ENCODE peak calls at places on chromosomes 1 and 21, in six cellular contexts. W, P, Z, F, D and I are unnamed samples.

GRCh38 chr1:3365519-3366158 is 88.8 kb upstream of the ARHGEF16 start:
- DNase-seq in P (no peak), Z (no peak), D (no peak), F (no peak), W (no peak), I (no peak)

GRCh38 chr1:64077281-64077940 is 126.0 kb upstream of the UBE2U start:
- DNase-seq in D (no peak), Z (no peak), P (no peak), W (no peak), F (no peak), I (no peak)

GRCh38 chr1:46081206-46081605 is 51.2 kb downstream of the PIK3R3 start:
- DNase-seq in W (no peak), P (no peak), D (no peak), F (no peak), Z (no peak), I (no peak)

GRCh38 chr21:37319551-37319950 is 47.0 kb upstream of the DYRK1A start:
- DNase-seq in Z (no peak), F (no peak), P (no peak), W (no peak), D (no peak), I (no peak)

GRCh38 chr1:30805301-30806003 is 47.9 kb upstream of the LAPTM5 start:
- DNase-seq in Z (no peak), P (no peak), W (no peak), F (no peak), D (peak), I (peak)

GRCh38 chr1:230860617-230861384 is 7.5 kb downstream of the C1orf198 start:
- DNase-seq in Z (no peak), D (no peak), P (no peak), W (no peak), F (no peak), I (no peak)

GRCh38 chr1:11990303-11991032 is 10.2 kb downstream of the MFN2 start:
- DNase-seq in D (no peak), P (no peak), F (no peak), W (no peak), Z (no peak), I (peak)

GRCh38 chr21:27425172-27425571 is 458.3 kb upstream of the ADAMTS5 start:
- DNase-seq in D (no peak), P (no peak), F (no peak), Z (no peak), W (no peak), I (no peak)

GRCh38 chr1:114097109-114097508 is 56.6 kb downstream of the SYT6 start:
- DNase-seq in W (no peak), P (no peak), F (no peak), Z (no peak), D (no peak), I (peak)

GRCh38 chr1:27522148-27522859 is 32.3 kb upstream of the WASF2 start:
- DNase-seq in D (no peak), P (peak), Z (no peak), F (no peak), W (no peak), I (no peak)

GRCh38 chr1:118487091-118487490 is 302.1 kb upstream of the SPAG17 start:
- DNase-seq in P (no peak), F (no peak), D (no peak), Z (no peak), W (no peak), I (no peak)

GRCh38 chr1:11566042-11566825 is 87.3 kb downstream of the DISP3 start:
- DNase-seq in F (no peak), P (no peak), W (no peak), D (no peak), Z (no peak), I (no peak)

GRCh38 chr1:193937308-193937707 is 750.9 kb upstream of the B3GALT2 start:
- DNase-seq in D (no peak), F (no peak), P (no peak), Z (no peak), W (no peak), I (no peak)

GRCh38 chr1:55388960-55389359 is 173.8 kb upstream of the USP24 start:
- DNase-seq in W (no peak), Z (no peak), D (no peak), F (no peak), P (no peak), I (no peak)

GRCh38 chr1:183235503-183235902 is 49.4 kb downstream of the LAMC2 start:
- DNase-seq in W (no peak), F (no peak), Z (no peak), P (no peak), D (no peak), I (peak)

GRCh38 chr1:183209533-183210158 is 23.6 kb downstream of the LAMC2 start:
- DNase-seq in P (no peak), D (no peak), Z (peak), W (no peak), F (no peak), I (no peak)

GRCh38 chr1:83802023-83802422 is 196.9 kb downstream of the TTLL7 start:
- DNase-seq in P (no peak), D (no peak), W (no peak), Z (no peak), F (no peak), I (no peak)

GRCh38 chr1:101261629-101262028 is 24.8 kb downstream of the S1PR1 start:
- DNase-seq in D (no peak), F (no peak), W (no peak), P (no peak), Z (no peak), I (no peak)

GRCh38 chr1:14679027-14679688 is 80.7 kb downstream of the KAZN start:
- DNase-seq in F (no peak), D (no peak), Z (no peak), W (no peak), P (no peak), I (no peak)

GRCh38 chr1:177302365-177303044 is 131.7 kb downstream of the BRINP2 start:
- DNase-seq in P (no peak), D (no peak), F (no peak), Z (no peak), W (no peak), I (peak)

GRCh38 chr1:194295690-194296089 is 1109.3 kb upstream of the B3GALT2 start:
- DNase-seq in Z (no peak), F (no peak), P (no peak), D (no peak), W (no peak), I (no peak)

GRCh38 chr1:100499412-100499811 is 38.5 kb upstream of the GPR88 start:
- DNase-seq in F (no peak), D (no peak), P (no peak), Z (no peak), W (no peak), I (no peak)

GRCh38 chr1:201618375-201618774 is 79.4 kb downstream of the NAV1 start:
- DNase-seq in W (no peak), Z (no peak), P (no peak), F (no peak), D (peak), I (no peak)

GRCh38 chr21:22795091-22795490 is 1796.9 kb downstream of the NCAM2 start:
- DNase-seq in W (no peak), D (no peak), F (no peak), Z (no peak), P (no peak), I (no peak)

GRCh38 chr1:226990133-226990716 is 50.1 kb downstream of the COQ8A start:
- DNase-seq in W (no peak), P (peak), D (peak), F (peak), Z (no peak), I (peak)

GRCh38 chr1:87800006-87800405 is 471.3 kb downstream of the LMO4 start:
- DNase-seq in W (no peak), D (no peak), P (no peak), F (no peak), Z (no peak), I (no peak)

GRCh38 chr1:14626869-14627607 is 28.6 kb downstream of the KAZN start:
- DNase-seq in P (no peak), Z (no peak), F (no peak), D (peak), W (no peak), I (no peak)